ENCODE peak calls at places on chromosomes 11 and 22, in nine cellular contexts. K, C, Y, X, A, Q, U, R and F are unnamed samples.

GRCh38 chr11:3231851-3232744 is at the start of gene MRGPRE:
- DNase-seq in A (no peak), U (no peak), C (no peak), Y (no peak), R (no peak), K (peak; percentile 77), X (peak; percentile 47), Q (peak; percentile 46), F (peak; percentile 84)

GRCh38 chr11:63564785-63565350 is 1.7 kb upstream of the PLAAT2 start:
- DNase-seq in C (no peak), R (no peak), U (no peak), X (no peak), Q (peak; percentile 65), K (no peak), Y (no peak), A (no peak), F (no peak)

GRCh38 chr11:15053201-15053685 is 20.1 kb upstream of the CALCB start:
- DNase-seq in C (no peak), X (no peak), Y (no peak), U (no peak), K (no peak), Q (no peak), R (no peak), A (peak; percentile 11), F (no peak)

GRCh38 chr11:7046474-7046873 is 26.2 kb downstream of the NLRP14 start:
- DNase-seq in X (no peak), A (no peak), R (peak; percentile 71), K (no peak), C (no peak), U (no peak), Q (no peak), Y (no peak), F (no peak)

GRCh38 chr22:49838771-49839717 is 11.4 kb upstream of the BRD1 start:
- DNase-seq in Q (peak; percentile 45), U (peak; percentile 90), R (peak; percentile 72), C (peak; percentile 77), X (peak; percentile 75), A (peak; percentile 68), Y (no peak), K (no peak), F (no peak)

GRCh38 chr11:73361953-73362776 is 14.0 kb upstream of the RELT start:
- DNase-seq in U (no peak), X (peak; percentile 98), Y (no peak), R (no peak), Q (no peak), A (no peak), K (no peak), C (no peak), F (no peak)

GRCh38 chr11:117866526-117866925 is 9.9 kb downstream of the FXYD6 start:
- DNase-seq in U (no peak), C (no peak), Y (no peak), K (peak; percentile 48), R (no peak), Q (no peak), A (no peak), X (no peak), F (no peak)

GRCh38 chr22:24181996-24182560 is 791 bp downstream of the SUSD2 start:
- DNase-seq in Y (peak; percentile 14), R (no peak), K (no peak), X (no peak), A (no peak), U (no peak), C (no peak), Q (peak; percentile 66), F (no peak)

GRCh38 chr11:115267871-115268270 is 236.3 kb downstream of the CADM1 start:
- DNase-seq in C (no peak), A (no peak), X (no peak), Y (no peak), Q (no peak), K (no peak), U (no peak), R (peak; percentile 85), F (no peak)

GRCh38 chr22:39638958-39639357 is 68.4 kb downstream of the CACNA1I start:
- DNase-seq in Y (no peak), K (no peak), C (no peak), R (no peak), A (no peak), U (no peak), X (no peak), Q (no peak), F (no peak)

GRCh38 chr22:22235564-22235963 is 9.0 kb upstream of the VPREB1 start:
- DNase-seq in R (no peak), X (peak; percentile 86), U (peak; percentile 20), Y (no peak), A (peak; percentile 68), Q (no peak), K (no peak), C (no peak), F (peak; percentile 41)

GRCh38 chr11:43923327-43924111 is 18.9 kb upstream of the C11orf96 start:
- DNase-seq in C (no peak), X (peak; percentile 62), U (no peak), A (no peak), Y (peak; percentile 58), Q (no peak), R (peak; percentile 68), K (peak; percentile 89), F (no peak)